ENCODE peak calls at places on chromosomes 12 and 14, in eight cellular contexts. One of them, this sample, is unnamed.

GRCh38 chr12:92107621-92108131 is 38.0 kb downstream of the BTG1 start:
- DNase-seq in endodermal cell: peak
- DNase-seq in gastrocnemius medialis: no peak
- DNase-seq in mesothelial cell of epicardium: no peak
- DNase-seq in upper lobe of left lung: no peak
- DNase-seq in type B pancreatic cell: no peak
- DNase-seq in uterus: no peak
- DNase-seq in cardiac muscle cell: peak
- DNase-seq in this sample: no peak

GRCh38 chr14:67573268-67574010 is 26.6 kb downstream of the PIGH start:
- DNase-seq in endodermal cell: no peak
- DNase-seq in gastrocnemius medialis: no peak
- DNase-seq in mesothelial cell of epicardium: no peak
- DNase-seq in upper lobe of left lung: no peak
- DNase-seq in type B pancreatic cell: no peak
- DNase-seq in uterus: no peak
- DNase-seq in cardiac muscle cell: no peak
- DNase-seq in this sample: no peak

GRCh38 chr12:97134495-97134894 is 227.4 kb downstream of the NEDD1 start:
- DNase-seq in endodermal cell: no peak
- DNase-seq in gastrocnemius medialis: no peak
- DNase-seq in mesothelial cell of epicardium: no peak
- DNase-seq in upper lobe of left lung: no peak
- DNase-seq in type B pancreatic cell: no peak
- DNase-seq in uterus: no peak
- DNase-seq in cardiac muscle cell: no peak
- DNase-seq in this sample: no peak

GRCh38 chr14:24813089-24813815 is 179.3 kb upstream of the GZMB start:
- DNase-seq in endodermal cell: no peak
- DNase-seq in gastrocnemius medialis: no peak
- DNase-seq in mesothelial cell of epicardium: no peak
- DNase-seq in upper lobe of left lung: no peak
- DNase-seq in type B pancreatic cell: no peak
- DNase-seq in uterus: no peak
- DNase-seq in cardiac muscle cell: no peak
- DNase-seq in this sample: no peak

GRCh38 chr14:104927432-104927816 is 2.7 kb downstream of the PLD4 start:
- DNase-seq in endodermal cell: no peak
- DNase-seq in gastrocnemius medialis: no peak
- DNase-seq in mesothelial cell of epicardium: no peak
- DNase-seq in upper lobe of left lung: peak
- DNase-seq in type B pancreatic cell: no peak
- DNase-seq in uterus: no peak
- DNase-seq in cardiac muscle cell: no peak
- DNase-seq in this sample: no peak

GRCh38 chr12:28500373-28501024 is 310.2 kb downstream of the CCDC91 start:
- DNase-seq in endodermal cell: no peak
- DNase-seq in gastrocnemius medialis: no peak
- DNase-seq in mesothelial cell of epicardium: no peak
- DNase-seq in upper lobe of left lung: no peak
- DNase-seq in type B pancreatic cell: no peak
- DNase-seq in uterus: no peak
- DNase-seq in cardiac muscle cell: no peak
- DNase-seq in this sample: no peak

GRCh38 chr14:62301911-62302310 is 539.7 kb downstream of the SNAPC1 start:
- DNase-seq in endodermal cell: no peak
- DNase-seq in gastrocnemius medialis: no peak
- DNase-seq in mesothelial cell of epicardium: no peak
- DNase-seq in upper lobe of left lung: no peak
- DNase-seq in type B pancreatic cell: no peak
- DNase-seq in uterus: no peak
- DNase-seq in cardiac muscle cell: no peak
- DNase-seq in this sample: no peak

GRCh38 chr14:51552768-51553426 is 98.8 kb upstream of the FRMD6 start:
- DNase-seq in endodermal cell: no peak
- DNase-seq in gastrocnemius medialis: no peak
- DNase-seq in mesothelial cell of epicardium: no peak
- DNase-seq in upper lobe of left lung: no peak
- DNase-seq in type B pancreatic cell: no peak
- DNase-seq in uterus: no peak
- DNase-seq in cardiac muscle cell: peak
- DNase-seq in this sample: no peak

GRCh38 chr12:94575024-94575423 is 75.3 kb downstream of the TMCC3 start:
- DNase-seq in endodermal cell: no peak
- DNase-seq in gastrocnemius medialis: no peak
- DNase-seq in mesothelial cell of epicardium: no peak
- DNase-seq in upper lobe of left lung: no peak
- DNase-seq in type B pancreatic cell: no peak
- DNase-seq in uterus: no peak
- DNase-seq in cardiac muscle cell: no peak
- DNase-seq in this sample: no peak

GRCh38 chr14:45034730-45035129 is 49.2 kb upstream of the PRPF39 start:
- DNase-seq in endodermal cell: no peak
- DNase-seq in gastrocnemius medialis: no peak
- DNase-seq in mesothelial cell of epicardium: no peak
- DNase-seq in upper lobe of left lung: no peak
- DNase-seq in type B pancreatic cell: no peak
- DNase-seq in uterus: no peak
- DNase-seq in cardiac muscle cell: no peak
- DNase-seq in this sample: no peak

GRCh38 chr12:49776413-49776812 is 35.1 kb downstream of the TMBIM6 start:
- DNase-seq in endodermal cell: peak
- DNase-seq in gastrocnemius medialis: peak
- DNase-seq in mesothelial cell of epicardium: no peak
- DNase-seq in upper lobe of left lung: no peak
- DNase-seq in type B pancreatic cell: no peak
- DNase-seq in uterus: peak
- DNase-seq in cardiac muscle cell: peak
- DNase-seq in this sample: no peak

GRCh38 chr12:131863711-131864396 is 30.6 kb upstream of the ULK1 start:
- DNase-seq in endodermal cell: peak
- DNase-seq in gastrocnemius medialis: no peak
- DNase-seq in mesothelial cell of epicardium: no peak
- DNase-seq in upper lobe of left lung: peak
- DNase-seq in type B pancreatic cell: no peak
- DNase-seq in uterus: no peak
- DNase-seq in cardiac muscle cell: no peak
- DNase-seq in this sample: no peak

GRCh38 chr14:94392510-94392935 is 4.1 kb upstream of the SERPINA1 start:
- DNase-seq in endodermal cell: no peak
- DNase-seq in gastrocnemius medialis: peak
- DNase-seq in mesothelial cell of epicardium: no peak
- DNase-seq in upper lobe of left lung: no peak
- DNase-seq in type B pancreatic cell: no peak
- DNase-seq in uterus: no peak
- DNase-seq in cardiac muscle cell: no peak
- DNase-seq in this sample: no peak

GRCh38 chr14:99573000-99573330 is 31.0 kb downstream of the CCDC85C start:
- DNase-seq in endodermal cell: no peak
- DNase-seq in gastrocnemius medialis: no peak
- DNase-seq in mesothelial cell of epicardium: no peak
- DNase-seq in upper lobe of left lung: peak
- DNase-seq in type B pancreatic cell: no peak
- DNase-seq in uterus: no peak
- DNase-seq in cardiac muscle cell: no peak
- DNase-seq in this sample: no peak

GRCh38 chr14:61140271-61140670 is 140.9 kb downstream of the TMEM30B start:
- DNase-seq in endodermal cell: no peak
- DNase-seq in gastrocnemius medialis: no peak
- DNase-seq in mesothelial cell of epicardium: no peak
- DNase-seq in upper lobe of left lung: no peak
- DNase-seq in type B pancreatic cell: no peak
- DNase-seq in uterus: no peak
- DNase-seq in cardiac muscle cell: no peak
- DNase-seq in this sample: no peak

GRCh38 chr12:124645530-124646244 is 78.3 kb upstream of the NCOR2 start:
- DNase-seq in endodermal cell: no peak
- DNase-seq in gastrocnemius medialis: no peak
- DNase-seq in mesothelial cell of epicardium: no peak
- DNase-seq in upper lobe of left lung: no peak
- DNase-seq in type B pancreatic cell: no peak
- DNase-seq in uterus: no peak
- DNase-seq in cardiac muscle cell: no peak
- DNase-seq in this sample: no peak

GRCh38 chr12:73065913-73066312 is 793.7 kb downstream of the TRHDE start:
- DNase-seq in endodermal cell: no peak
- DNase-seq in gastrocnemius medialis: no peak
- DNase-seq in mesothelial cell of epicardium: no peak
- DNase-seq in upper lobe of left lung: no peak
- DNase-seq in type B pancreatic cell: no peak
- DNase-seq in uterus: no peak
- DNase-seq in cardiac muscle cell: no peak
- DNase-seq in this sample: no peak

GRCh38 chr12:63930971-63931370 is 86.5 kb downstream of the SRGAP1 start:
- DNase-seq in endodermal cell: no peak
- DNase-seq in gastrocnemius medialis: no peak
- DNase-seq in mesothelial cell of epicardium: no peak
- DNase-seq in upper lobe of left lung: no peak
- DNase-seq in type B pancreatic cell: no peak
- DNase-seq in uterus: no peak
- DNase-seq in cardiac muscle cell: no peak
- DNase-seq in this sample: no peak

GRCh38 chr12:8078400-8078799 is 3.7 kb upstream of the NECAP1 start:
- DNase-seq in endodermal cell: peak
- DNase-seq in gastrocnemius medialis: no peak
- DNase-seq in mesothelial cell of epicardium: no peak
- DNase-seq in upper lobe of left lung: no peak
- DNase-seq in type B pancreatic cell: no peak
- DNase-seq in uterus: no peak
- DNase-seq in cardiac muscle cell: peak
- DNase-seq in this sample: no peak
- TF ChIP-seq CTCF in endodermal cell: peak
- TF ChIP-seq CTCF in gastrocnemius medialis: no peak
- TF ChIP-seq CTCF in mesothelial cell of epicardium: peak
- TF ChIP-seq CTCF in upper lobe of left lung: no peak
- TF ChIP-seq CTCF in type B pancreatic cell: peak
- TF ChIP-seq CTCF in uterus: no peak
- TF ChIP-seq CTCF in cardiac muscle cell: peak
- TF ChIP-seq CTCF in this sample: no peak

DNA sequence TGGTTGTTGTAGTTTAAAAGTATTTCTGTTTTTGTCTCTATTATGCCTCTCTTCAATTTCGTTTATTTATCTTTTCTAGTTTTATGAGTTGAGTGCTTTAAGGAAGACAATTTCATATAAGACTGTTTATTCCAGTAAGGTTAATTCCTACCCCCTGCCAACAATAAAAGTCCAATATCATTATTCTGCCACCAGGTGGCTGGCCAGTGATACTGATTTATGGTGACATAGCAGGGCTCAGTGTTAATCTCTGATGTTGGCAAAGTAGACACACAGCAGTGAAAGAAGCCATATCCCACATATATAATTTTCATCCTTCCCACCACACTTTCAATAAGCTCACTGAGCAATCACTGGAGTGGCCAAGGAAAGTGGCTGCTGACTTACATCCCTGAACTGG is 69.0 kb upstream of the BMP4 start:
- DNase-seq in endodermal cell: no peak
- DNase-seq in gastrocnemius medialis: no peak
- DNase-seq in mesothelial cell of epicardium: no peak
- DNase-seq in upper lobe of left lung: no peak
- DNase-seq in type B pancreatic cell: no peak
- DNase-seq in uterus: no peak
- DNase-seq in cardiac muscle cell: no peak
- DNase-seq in this sample: no peak
- TF ChIP-seq CTCF in endodermal cell: peak
- TF ChIP-seq CTCF in gastrocnemius medialis: no peak
- TF ChIP-seq CTCF in mesothelial cell of epicardium: peak
- TF ChIP-seq CTCF in upper lobe of left lung: peak
- TF ChIP-seq CTCF in type B pancreatic cell: peak
- TF ChIP-seq CTCF in uterus: no peak
- TF ChIP-seq CTCF in cardiac muscle cell: peak
- TF ChIP-seq CTCF in this sample: no peak

GRCh38 chr12:15530361-15530760 is 208.1 kb downstream of the PTPRO start:
- DNase-seq in endodermal cell: no peak
- DNase-seq in gastrocnemius medialis: no peak
- DNase-seq in mesothelial cell of epicardium: no peak
- DNase-seq in upper lobe of left lung: no peak
- DNase-seq in type B pancreatic cell: no peak
- DNase-seq in uterus: no peak
- DNase-seq in cardiac muscle cell: no peak
- DNase-seq in this sample: no peak

GRCh38 chr12:15534870-15535269 is 212.6 kb downstream of the PTPRO start:
- DNase-seq in endodermal cell: no peak
- DNase-seq in gastrocnemius medialis: peak
- DNase-seq in mesothelial cell of epicardium: no peak
- DNase-seq in upper lobe of left lung: no peak
- DNase-seq in type B pancreatic cell: no peak
- DNase-seq in uterus: no peak
- DNase-seq in cardiac muscle cell: no peak
- DNase-seq in this sample: peak

GRCh38 chr12:15535287-15535895 is 213.1 kb downstream of the PTPRO start:
- DNase-seq in endodermal cell: no peak
- DNase-seq in gastrocnemius medialis: no peak
- DNase-seq in mesothelial cell of epicardium: no peak
- DNase-seq in upper lobe of left lung: no peak
- DNase-seq in type B pancreatic cell: no peak
- DNase-seq in uterus: no peak
- DNase-seq in cardiac muscle cell: no peak
- DNase-seq in this sample: no peak

GRCh38 chr12:15534322-15534721 is 212.0 kb downstream of the PTPRO start:
- DNase-seq in endodermal cell: no peak
- DNase-seq in gastrocnemius medialis: no peak
- DNase-seq in mesothelial cell of epicardium: no peak
- DNase-seq in upper lobe of left lung: no peak
- DNase-seq in type B pancreatic cell: no peak
- DNase-seq in uterus: no peak
- DNase-seq in cardiac muscle cell: no peak
- DNase-seq in this sample: no peak

GRCh38 chr12:15532364-15532977 is 210.2 kb downstream of the PTPRO start:
- DNase-seq in endodermal cell: peak
- DNase-seq in gastrocnemius medialis: no peak
- DNase-seq in mesothelial cell of epicardium: no peak
- DNase-seq in upper lobe of left lung: no peak
- DNase-seq in type B pancreatic cell: no peak
- DNase-seq in uterus: no peak
- DNase-seq in cardiac muscle cell: peak
- DNase-seq in this sample: no peak
- TF ChIP-seq CTCF in endodermal cell: peak
- TF ChIP-seq CTCF in gastrocnemius medialis: peak
- TF ChIP-seq CTCF in mesothelial cell of epicardium: no peak
- TF ChIP-seq CTCF in upper lobe of left lung: peak
- TF ChIP-seq CTCF in type B pancreatic cell: peak
- TF ChIP-seq CTCF in uterus: peak
- TF ChIP-seq CTCF in cardiac muscle cell: peak
- TF ChIP-seq CTCF in this sample: peak

DNA sequence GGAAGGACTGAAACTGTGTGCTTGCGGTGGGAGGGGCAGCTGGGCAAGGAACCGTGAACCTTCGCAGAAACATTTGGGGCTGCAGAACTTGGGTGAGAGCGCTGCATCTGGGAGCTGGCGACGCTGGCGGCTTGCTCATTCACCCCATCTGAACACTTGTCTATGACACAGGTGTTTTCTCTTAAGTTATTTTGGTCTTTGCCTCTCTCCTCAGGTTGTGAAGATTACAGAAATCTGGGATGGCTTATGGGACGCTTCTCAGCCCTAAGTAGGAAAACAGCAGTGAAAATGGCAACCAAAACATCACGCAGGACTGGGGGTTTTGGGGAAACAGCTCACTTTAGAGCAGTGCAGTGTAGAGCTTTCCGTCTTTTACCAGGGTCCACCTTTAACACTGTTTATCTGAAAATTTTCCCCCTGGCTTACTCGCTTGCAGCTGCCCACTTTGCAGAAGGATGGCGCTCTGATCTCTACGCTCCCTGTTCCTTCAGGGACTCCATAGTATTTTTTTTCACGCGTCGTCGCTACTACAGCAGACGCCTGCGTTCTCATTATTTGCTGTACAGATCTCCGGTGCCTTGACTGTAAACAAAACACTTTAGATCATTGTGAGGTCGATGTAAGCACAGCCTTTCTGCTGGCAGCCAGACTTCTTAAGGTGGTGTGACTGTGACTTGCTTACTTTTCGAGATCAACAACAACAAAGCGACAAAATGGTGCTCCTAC is 2.7 kb upstream of the CDKN1B start:
- DNase-seq in endodermal cell: peak
- DNase-seq in gastrocnemius medialis: peak
- DNase-seq in mesothelial cell of epicardium: no peak
- DNase-seq in upper lobe of left lung: peak
- DNase-seq in type B pancreatic cell: no peak
- DNase-seq in uterus: no peak
- DNase-seq in cardiac muscle cell: no peak
- DNase-seq in this sample: no peak
- TF ChIP-seq CTCF in endodermal cell: peak
- TF ChIP-seq CTCF in gastrocnemius medialis: peak
- TF ChIP-seq CTCF in mesothelial cell of epicardium: no peak
- TF ChIP-seq CTCF in upper lobe of left lung: no peak
- TF ChIP-seq CTCF in type B pancreatic cell: no peak
- TF ChIP-seq CTCF in uterus: peak
- TF ChIP-seq CTCF in cardiac muscle cell: peak
- TF ChIP-seq CTCF in this sample: no peak

This sample was measured in omental fat pad.